ENCODE peak calls at places on chromosomes 2 and 18, in eight cellular contexts. O, J, T, Y, L, I, U and C are unnamed samples.

GRCh38 chr2:2887772-2888387 is 489.7 kb downstream of the EIPR1 start:
- DNase-seq in J (no peak), I (no peak), L (no peak), T (no peak), O (no peak), U (no peak), Y (no peak), C (no peak)

GRCh38 chr2:108280466-108280865 is 8.2 kb upstream of the SULT1C2 start:
- DNase-seq in Y (no peak), U (no peak), L (no peak), J (no peak), O (no peak), I (no peak), T (no peak), C (no peak)

GRCh38 chr2:175097297-175097696 is 70.7 kb downstream of the ATF2 start:
- DNase-seq in Y (no peak), L (no peak), J (no peak), T (no peak), O (peak; percentile 13), I (no peak), U (no peak), C (no peak)

GRCh38 chr2:150681120-150681796 is 193.8 kb upstream of the RND3 start:
- DNase-seq in I (no peak), U (no peak), L (no peak), J (no peak), Y (no peak), T (no peak), O (peak; percentile 87), C (no peak)

GRCh38 chr2:70870790-70871189 is 35.2 kb upstream of the CD207 start:
- DNase-seq in I (no peak), U (no peak), Y (no peak), J (no peak), T (no peak), O (no peak), L (no peak), C (no peak)

GRCh38 chr2:64345998-64346397 is 108.0 kb upstream of the LGALSL start:
- DNase-seq in I (no peak), O (no peak), T (no peak), U (no peak), Y (no peak), L (no peak), J (no peak), C (no peak)

GRCh38 chr2:55000335-55000734 is 49.9 kb downstream of the RTN4 start:
- DNase-seq in O (no peak), L (no peak), U (no peak), I (no peak), T (no peak), J (no peak), Y (no peak), C (no peak)

GRCh38 chr2:46144133-46144800 is 152.9 kb upstream of the EPAS1 start:
- DNase-seq in Y (no peak), O (no peak), T (no peak), L (no peak), I (no peak), J (no peak), U (no peak), C (no peak)

GRCh38 chr2:17791121-17791902 is 24.9 kb upstream of the MSGN1 start:
- DNase-seq in O (peak; percentile 42), T (no peak), L (no peak), U (no peak), Y (no peak), I (no peak), J (no peak), C (no peak)

GRCh38 chr2:197398913-197399312 is 35.9 kb downstream of the SF3B1 start:
- DNase-seq in U (no peak), J (no peak), O (no peak), Y (no peak), I (no peak), L (no peak), T (no peak), C (no peak)
- H3K36me3 ChIP-seq in U (peaks cover 100% of the 10 kb centered on the region), J (peaks cover 14% of the 10 kb centered on the region), O (peaks cover 99% of the 10 kb centered on the region), Y (peaks cover 60% of the 10 kb centered on the region), I (peaks cover 32% of the 10 kb centered on the region), L (peaks cover 68% of the 10 kb centered on the region), T (peaks cover 75% of the 10 kb centered on the region), C (peaks cover 11% of the 10 kb centered on the region)

DNA sequence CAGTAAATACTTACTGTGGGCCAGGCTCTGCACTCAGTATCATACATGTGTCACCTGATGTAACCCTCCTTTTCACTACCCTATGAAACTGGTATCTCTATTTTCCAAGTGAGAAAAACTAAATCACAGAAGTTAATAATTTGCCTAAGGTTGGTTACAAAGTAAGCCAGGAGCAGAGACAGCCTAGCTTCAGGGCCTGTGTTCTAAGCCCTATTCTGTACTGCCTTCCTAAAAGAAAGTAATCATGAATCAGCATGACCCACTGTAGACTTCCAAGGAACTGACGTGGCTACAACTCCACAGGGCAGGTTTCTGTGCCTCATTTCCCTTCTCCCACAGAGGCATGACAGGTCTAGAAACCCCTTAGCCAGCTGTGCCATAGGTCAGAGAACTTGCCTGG is 14.3 kb downstream of the ZNF142 start:
- DNase-seq in L (no peak), U (no peak), O (peak; percentile 87), I (no peak), J (no peak), T (no peak), Y (no peak), C (no peak)
- H3K36me3 ChIP-seq in L (peaks cover 60% of the 10 kb centered on the region), U (peaks cover 97% of the 10 kb centered on the region), O (peaks cover 15% of the 10 kb centered on the region), I (peaks cover 68% of the 10 kb centered on the region), J (peaks cover 7% of the 10 kb centered on the region), T (peaks cover 71% of the 10 kb centered on the region), Y (peaks cover 35% of the 10 kb centered on the region), C (peaks cover 34% of the 10 kb centered on the region)

DNA sequence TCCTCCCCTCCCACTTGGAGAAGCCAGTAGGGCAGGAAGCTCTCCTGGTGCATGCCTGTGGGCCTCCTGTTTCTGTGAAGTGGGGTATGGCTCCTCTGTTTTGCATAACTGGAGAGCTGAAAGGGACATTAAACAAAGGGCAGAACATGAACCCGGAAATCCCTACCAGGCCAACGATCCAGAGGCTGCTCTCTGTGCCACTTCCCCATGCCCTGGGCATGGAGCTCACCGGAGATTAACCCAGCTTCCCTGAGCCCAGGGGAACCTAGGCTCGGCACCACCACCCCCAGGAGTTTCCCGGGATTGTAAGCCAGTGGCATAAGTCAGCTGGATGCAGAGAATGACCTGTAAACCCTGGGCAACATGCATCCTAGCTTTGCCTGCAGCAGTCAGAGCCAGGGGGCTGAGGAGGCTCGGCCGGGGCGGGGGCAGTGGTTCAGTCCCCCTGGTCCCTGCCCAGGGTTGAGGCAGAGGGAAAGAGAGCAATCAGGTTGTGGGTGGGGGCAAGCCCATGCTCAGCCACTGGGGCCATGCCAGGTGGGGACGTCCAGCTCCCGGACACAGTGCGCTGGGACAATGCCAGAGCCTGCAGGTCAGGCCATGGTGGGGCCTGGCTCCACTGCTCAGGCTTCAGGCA is 49.5 kb downstream of the TIMM21 start:
- DNase-seq in U (peak; percentile 21), L (no peak), Y (peak; percentile 77), O (no peak), J (no peak), I (no peak), T (no peak), C (no peak)
- H3K36me3 ChIP-seq in U (no peaks in the 10 kb centered on the region), L (no peaks in the 10 kb centered on the region), Y (no peaks in the 10 kb centered on the region), O (no peaks in the 10 kb centered on the region), J (no peaks in the 10 kb centered on the region), I (no peaks in the 10 kb centered on the region), T (no peaks in the 10 kb centered on the region), C (no peaks in the 10 kb centered on the region)

DNA sequence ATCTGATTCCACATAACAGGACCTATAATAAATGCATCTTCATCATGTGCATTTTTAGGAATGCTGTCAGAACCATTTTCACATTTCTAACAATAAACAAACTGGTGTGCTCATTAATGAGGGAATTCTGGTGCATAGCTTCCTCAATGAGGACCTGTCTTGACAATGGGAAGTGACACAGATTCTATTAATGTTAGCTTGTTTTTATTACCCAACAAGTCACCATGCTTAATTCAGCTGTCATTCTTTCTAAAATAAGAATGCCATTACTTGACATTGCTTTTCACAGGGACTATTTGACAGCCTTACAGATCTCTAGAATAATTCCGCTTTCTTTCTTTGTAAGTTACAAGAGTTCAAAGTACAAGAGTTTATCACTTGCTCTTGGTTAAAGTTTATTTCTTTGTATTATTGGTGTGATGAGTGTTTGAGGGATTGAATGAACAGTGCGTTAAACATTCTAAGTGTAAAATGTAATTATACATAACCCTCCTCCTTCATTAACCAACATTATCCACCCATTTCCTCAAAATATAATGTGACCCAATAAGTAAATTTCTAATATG is 127.0 kb upstream of the COL5A2 start:
- DNase-seq in I (no peak), L (no peak), J (no peak), Y (no peak), T (no peak), U (no peak), O (no peak), C (no peak)
- H3K36me3 ChIP-seq in I (no peaks in the 10 kb centered on the region), L (no peaks in the 10 kb centered on the region), J (no peaks in the 10 kb centered on the region), Y (no peaks in the 10 kb centered on the region), T (no peaks in the 10 kb centered on the region), U (no peaks in the 10 kb centered on the region), O (no peaks in the 10 kb centered on the region), C (no peaks in the 10 kb centered on the region)